ENCODE peak calls at places on chromosomes 12 and 14, in ten cellular contexts. B, E, D, X, H, N, V, R, P and A are unnamed samples.

GRCh38 chr14:47715330-47715729 is 39.9 kb upstream of the MDGA2 start:
- DNase-seq in B (no peak), E (peak; percentile 12), D (no peak), X (no peak), H (no peak), N (no peak), V (peak; percentile 18), R (no peak), P (no peak), A (peak; percentile 69)

GRCh38 chr12:76636141-76636692 is 76.6 kb upstream of the OSBPL8 start:
- DNase-seq in B (peak; percentile 64), E (no peak), D (no peak), X (no peak), H (no peak), N (no peak), V (peak; percentile 59), R (no peak), P (peak; percentile 15), A (peak; percentile 56)

GRCh38 chr14:61537567-61538463 is 157.5 kb upstream of the HIF1A start:
- DNase-seq in B (peak; percentile 99), E (peak; percentile 95), D (no peak), X (no peak), H (no peak), N (peak; percentile 83), V (peak; percentile 85), R (peak; percentile 82), P (peak; percentile 76), A (peak; percentile 97)

GRCh38 chr12:9328065-9328464 is 119.9 kb upstream of the PZP start:
- DNase-seq in B (no peak), E (no peak), D (no peak), X (no peak), H (no peak), N (no peak), V (no peak), R (no peak), P (no peak), A (no peak)

GRCh38 chr12:106245767-106246166 is 2.1 kb downstream of the CKAP4 start:
- DNase-seq in B (peak; percentile 73), E (peak; percentile 79), D (no peak), X (no peak), H (no peak), N (peak; percentile 64), V (peak; percentile 82), R (peak; percentile 80), P (peak; percentile 60), A (peak; percentile 90)

GRCh38 chr12:101698782-101699347 is 1.4 kb downstream of the CHPT1 start:
- DNase-seq in B (no peak), E (no peak), D (no peak), X (no peak), H (no peak), N (peak; percentile 54), V (peak; percentile 20), R (no peak), P (peak; percentile 12), A (peak; percentile 6)

GRCh38 chr12:571795-572531 is 91.3 kb downstream of the NINJ2 start:
- DNase-seq in B (peak; percentile 29), E (peak; percentile 19), D (no peak), X (no peak), H (no peak), N (peak; percentile 55), V (no peak), R (no peak), P (no peak), A (peak; percentile 70)

GRCh38 chr12:87836190-87836589 is 193.0 kb downstream of the C12orf50 start:
- DNase-seq in B (no peak), E (no peak), D (no peak), X (no peak), H (no peak), N (no peak), V (no peak), R (no peak), P (no peak), A (no peak)

GRCh38 chr12:108519558-108519957 is 4.5 kb downstream of the FICD start:
- DNase-seq in B (no peak), E (no peak), D (no peak), X (no peak), H (no peak), N (no peak), V (no peak), R (no peak), P (no peak), A (peak; percentile 1)

GRCh38 chr12:11929714-11930113 is 141.0 kb upstream of the BCL2L14 start:
- DNase-seq in B (no peak), E (no peak), D (no peak), X (no peak), H (no peak), N (no peak), V (no peak), R (no peak), P (no peak), A (no peak)

GRCh38 chr12:120231316-120232011 is 30.6 kb upstream of the RPLP0 start:
- DNase-seq in B (peak; percentile 95), E (peak; percentile 97), D (no peak), X (no peak), H (peak; percentile 70), N (peak; percentile 94), V (peak; percentile 87), R (peak; percentile 58), P (peak; percentile 95), A (peak; percentile 97)

DNA sequence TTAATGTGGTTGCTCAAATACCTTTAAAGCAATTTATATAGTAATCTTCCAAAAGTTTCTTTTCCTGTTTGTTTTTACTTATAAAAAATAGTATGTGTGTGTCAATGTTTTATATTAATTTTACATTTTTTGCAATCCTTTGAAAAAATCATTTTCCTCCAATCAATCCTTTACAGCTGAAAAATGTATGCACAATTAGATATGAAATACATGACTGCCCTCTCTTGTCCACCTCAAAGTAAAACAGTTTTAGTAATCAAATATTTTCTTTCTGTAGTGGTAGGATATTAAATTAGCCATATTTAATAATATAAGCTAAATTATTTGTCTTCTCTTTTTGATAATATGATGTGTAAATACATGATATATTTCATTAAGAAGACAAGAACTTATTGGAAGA is 269.9 kb downstream of the ADAMTS20 start:
- DNase-seq in B (no peak), E (peak; percentile 16), D (no peak), X (no peak), H (no peak), N (no peak), V (peak; percentile 80), R (no peak), P (no peak), A (peak; percentile 28)
- TF ChIP-seq CTCF in B (peak; percentile 75), E (peak; percentile 51), D (no peak), X (peak; percentile 19), H (peak; percentile 49), N (peak; percentile 52), V (peak; percentile 49), R (no peak), P (no peak), A (peak; percentile 62)

DNA sequence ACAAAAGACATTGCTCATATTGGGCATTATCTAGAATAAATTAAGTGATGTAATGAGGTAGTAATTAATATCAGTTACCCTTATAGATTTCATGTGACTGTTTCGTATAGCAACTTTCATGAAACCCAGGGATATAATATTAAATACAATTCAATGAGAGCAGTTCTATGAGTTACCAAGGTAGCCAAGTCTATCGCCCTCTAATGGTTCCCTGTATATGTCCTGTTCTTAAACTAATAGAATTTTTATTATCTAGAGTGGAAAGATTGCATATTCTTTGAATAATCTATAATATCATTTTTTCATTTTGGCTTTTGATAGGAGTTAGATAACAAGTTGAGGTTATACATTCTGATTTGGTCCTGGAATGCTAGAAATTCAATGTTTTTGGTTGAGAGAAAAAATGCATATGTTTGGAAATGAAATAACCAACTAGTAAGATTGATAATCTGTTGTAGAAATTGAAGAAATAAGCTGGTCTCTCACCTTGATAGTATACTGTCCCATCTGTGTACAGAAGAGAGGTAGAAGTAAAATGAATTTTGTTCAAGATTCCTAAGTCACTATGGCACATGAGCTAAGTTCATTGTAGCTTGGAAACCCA is 59.7 kb downstream of the SCFD1 start:
- DNase-seq in B (no peak), E (peak; percentile 27), D (no peak), X (no peak), H (no peak), N (peak; percentile 8), V (peak; percentile 58), R (no peak), P (no peak), A (peak; percentile 11)
- TF ChIP-seq CTCF in B (peak; percentile 63), E (peak; percentile 73), D (peak; percentile 36), X (peak; percentile 10), H (peak; percentile 56), N (peak; percentile 56), V (peak; percentile 68), R (no peak), P (peak; percentile 29), A (peak; percentile 33)

DNA sequence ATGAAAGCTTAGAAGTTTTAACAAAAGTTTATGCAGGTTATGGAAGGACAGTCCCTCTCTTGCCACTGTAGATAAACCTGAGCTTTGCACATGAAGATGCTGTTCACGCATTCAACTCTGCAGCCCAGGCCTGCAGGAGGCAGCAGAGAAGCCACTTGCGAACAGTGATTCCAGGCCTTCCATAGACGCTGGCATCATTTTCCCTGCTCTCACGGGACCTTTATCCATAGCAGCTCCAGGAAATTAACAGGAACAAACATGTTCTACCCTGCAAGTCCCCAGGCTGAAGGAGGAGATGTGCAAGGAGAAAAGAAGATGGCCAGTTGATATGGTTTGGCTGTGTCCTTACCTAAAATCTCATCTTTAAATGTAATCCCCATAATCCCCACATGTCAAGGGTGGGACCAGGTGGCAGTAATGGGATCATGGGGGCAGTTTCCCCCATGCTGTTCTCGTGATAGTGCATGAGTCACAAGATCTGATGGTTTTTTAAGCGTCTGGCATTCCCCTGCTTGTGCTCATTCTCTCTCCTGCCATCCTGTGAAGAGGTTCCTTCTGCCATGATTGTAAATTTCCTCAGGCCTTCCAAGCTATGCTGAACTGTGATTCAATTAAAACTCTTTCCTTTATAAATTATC is 2.0 kb downstream of the ERP27 start:
- DNase-seq in B (peak; percentile 63), E (no peak), D (no peak), X (no peak), H (no peak), N (no peak), V (no peak), R (no peak), P (no peak), A (no peak)
- TF ChIP-seq CTCF in B (peak; percentile 65), E (peak; percentile 47), D (no peak), X (no peak), H (peak; percentile 25), N (no peak), V (peak; percentile 53), R (no peak), P (no peak), A (no peak)

GRCh38 chr14:23281247-23281646 is 4.7 kb downstream of the HOMEZ start:
- DNase-seq in B (no peak), E (no peak), D (no peak), X (no peak), H (no peak), N (no peak), V (no peak), R (no peak), P (no peak), A (no peak)

GRCh38 chr14:23284654-23285529 is 1.0 kb downstream of the HOMEZ start:
- DNase-seq in B (no peak), E (no peak), D (no peak), X (no peak), H (no peak), N (no peak), V (peak; percentile 53), R (no peak), P (no peak), A (peak; percentile 28)

GRCh38 chr14:23285530-23286019 is 357 bp downstream of the HOMEZ start:
- DNase-seq in B (no peak), E (no peak), D (no peak), X (no peak), H (no peak), N (peak; percentile 25), V (no peak), R (peak; percentile 27), P (no peak), A (no peak)

GRCh38 chr14:23286904-23287479 is 1.1 kb upstream of the HOMEZ start:
- DNase-seq in B (no peak), E (no peak), D (no peak), X (no peak), H (no peak), N (no peak), V (peak; percentile 24), R (no peak), P (no peak), A (no peak)

GRCh38 chr14:23286020-23286903 is at the start of gene HOMEZ:
- DNase-seq in B (peak; percentile 92), E (peak; percentile 92), D (peak; percentile 94), X (peak; percentile 99), H (peak; percentile 95), N (peak; percentile 98), V (peak; percentile 99), R (peak; percentile 99), P (peak; percentile 98), A (peak; percentile 98)
- TF ChIP-seq CTCF in B (peak; percentile 28), E (no peak), D (no peak), X (peak; percentile 20), H (peak; percentile 10), N (no peak), V (no peak), R (no peak), P (no peak), A (no peak)